ENCODE peak calls at places on chromosome 19, in six cellular contexts. P, H, B, L, T and X are unnamed samples.
A peak's percentile ranks its signal among the peaks of the same experiment; 100 is the strongest.

GRCh38 chr19:45320997-45321775 is 1.5 kb downstream of the CKM start:
- DNase-seq in T (no peak), L (no peak), P (no peak), B (no peak), H (no peak), X (no peak)

GRCh38 chr19:18062043-18062442 is 24.7 kb downstream of the IL12RB1 start:
- DNase-seq in B (no peak), H (no peak), L (no peak), P (no peak), T (no peak), X (no peak)

GRCh38 chr19:21463449-21464105 is 41.8 kb upstream of the ZNF429 start:
- DNase-seq in H (no peak), T (no peak), L (no peak), B (no peak), P (peak; percentile 95), X (peak; percentile 56)

GRCh38 chr19:28468701-28469459 is 744.1 kb downstream of the UQCRFS1 start:
- DNase-seq in H (no peak), T (peak; percentile 33), B (peak; percentile 57), L (peak; percentile 31), P (peak; percentile 24), X (peak; percentile 1)

GRCh38 chr19:35828694-35829301 is 16.2 kb upstream of the PRODH2 start:
- DNase-seq in P (no peak), B (peak; percentile 63), T (peak; percentile 32), H (peak; percentile 80), L (peak; percentile 52), X (peak; percentile 61)

GRCh38 chr19:34733266-34733825 is 697 bp upstream of the ZNF181 start:
- DNase-seq in P (peak; percentile 37), H (peak; percentile 60), T (peak; percentile 70), B (no peak), L (no peak), X (no peak)

GRCh38 chr19:57438925-57439324 is 3.8 kb downstream of the ZNF749 start:
- DNase-seq in B (no peak), L (no peak), T (no peak), P (no peak), H (no peak), X (no peak)

GRCh38 chr19:18020212-18021067 is 12.5 kb downstream of the ARRDC2 start:
- DNase-seq in L (peak; percentile 61), T (no peak), B (peak; percentile 39), P (no peak), H (peak; percentile 95), X (no peak)

GRCh38 chr19:17743874-17744273 is 7.4 kb upstream of the FCHO1 start:
- DNase-seq in H (peak; percentile 16), P (no peak), L (peak; percentile 16), B (peak; percentile 56), T (no peak), X (peak; percentile 36)

GRCh38 chr19:18743281-18743825 is 47.8 kb downstream of the COMP start:
- DNase-seq in B (no peak), L (peak; percentile 60), H (peak; percentile 86), T (no peak), P (peak; percentile 75), X (no peak)

GRCh38 chr19:58003153-58003828 is 671 bp upstream of the ZNF606 start:
- DNase-seq in T (no peak), B (peak; percentile 28), H (no peak), P (no peak), L (no peak), X (no peak)

GRCh38 chr19:15320118-15320517 is 12.2 kb downstream of the BRD4 start:
- DNase-seq in T (no peak), B (peak; percentile 73), H (no peak), P (no peak), L (no peak), X (no peak)

GRCh38 chr19:43555185-43555770 is 20.0 kb downstream of the XRCC1 start:
- DNase-seq in B (peak; percentile 69), H (no peak), P (peak; percentile 84), L (peak; percentile 68), T (peak; percentile 68), X (peak; percentile 56)

GRCh38 chr19:8445488-8446001 is 770 bp downstream of the HNRNPM start:
- DNase-seq in P (peak; percentile 65), L (no peak), H (peak; percentile 78), T (peak; percentile 53), B (no peak), X (peak; percentile 46)

DNA sequence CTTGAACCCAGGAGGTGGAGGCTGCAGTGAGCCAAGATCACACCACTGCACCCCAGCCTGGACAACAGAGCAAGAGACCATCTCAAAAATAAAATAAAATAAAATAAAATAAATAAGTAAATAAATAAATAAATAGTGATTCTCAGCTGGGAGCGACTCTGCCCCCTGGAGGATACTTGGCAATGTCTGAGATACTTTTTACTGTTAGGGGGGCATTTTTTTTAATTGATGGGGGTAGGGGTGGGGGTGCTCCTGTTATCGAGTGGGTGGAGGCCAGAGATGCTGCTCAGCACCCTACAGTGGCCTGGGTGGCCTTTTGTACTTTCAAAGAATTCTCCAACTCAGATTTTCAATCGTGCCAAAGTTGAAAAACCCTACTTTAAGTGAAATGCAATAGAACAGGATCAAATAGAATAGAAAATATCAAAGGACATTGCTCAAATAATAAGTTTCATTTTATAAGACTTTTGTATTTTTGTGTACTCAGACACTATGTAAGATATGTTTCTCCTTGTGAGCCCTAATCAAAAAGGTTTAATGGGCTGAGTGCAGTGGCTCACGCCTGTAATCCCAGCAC is 7.1 kb upstream of the CLPP start:
- DNase-seq in H (no peak), B (peak; percentile 23), L (no peak), T (peak; percentile 25), P (no peak), X (peak; percentile 36)
- TF ChIP-seq CTCF in H (peak; percentile 52), B (peak; percentile 49), L (peak; percentile 72), T (peak; percentile 66), P (no peak), X (peak; percentile 61)

DNA sequence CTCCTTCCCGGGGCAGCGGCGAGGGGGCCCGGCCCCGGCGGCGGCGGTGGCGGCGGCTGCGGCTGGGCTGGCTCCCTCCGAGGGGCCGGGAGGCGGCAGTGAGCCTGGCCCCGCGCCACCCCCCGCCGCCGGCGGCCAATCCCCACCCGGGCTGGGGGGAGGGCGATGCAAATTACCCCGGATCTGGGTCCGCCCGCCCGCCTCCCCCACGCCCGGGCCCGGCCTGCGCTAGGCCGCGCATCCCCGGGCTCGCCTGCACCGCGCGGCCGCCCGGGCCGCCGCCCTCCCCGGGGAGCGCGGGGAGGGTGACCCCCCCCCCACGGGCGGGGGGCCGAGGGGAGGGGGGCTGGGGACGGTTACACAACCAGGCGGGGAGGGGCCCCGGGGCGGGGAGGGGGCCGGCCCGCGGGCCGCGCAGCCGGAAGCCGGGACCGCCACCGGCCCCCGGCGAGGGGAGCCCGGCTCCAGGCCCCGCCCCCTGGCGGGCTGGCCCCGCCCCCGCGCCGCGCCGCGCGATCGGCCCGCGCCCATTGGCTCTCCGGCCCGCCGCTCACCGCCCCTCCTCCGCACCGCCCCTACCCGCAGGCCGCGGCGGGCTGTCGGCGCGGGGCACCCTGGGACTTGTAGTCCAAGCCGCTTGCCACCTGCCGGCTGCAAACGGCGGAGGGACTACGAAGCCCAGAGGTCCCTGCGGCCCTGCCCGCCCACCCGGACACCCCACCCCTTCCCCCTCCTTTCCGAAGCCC is 1.1 kb downstream of the ZBTB7A start:
- DNase-seq in H (peak; percentile 99), B (peak; percentile 96), T (peak; percentile 98), P (peak; percentile 96), L (peak; percentile 91), X (peak; percentile 92)
- TF ChIP-seq CTCF in H (no peak), B (no peak), T (no peak), P (no peak), L (no peak), X (no peak)

GRCh38 chr19:49472936-49473335 is 1.1 kb upstream of the FLT3LG start:
- DNase-seq in P (no peak), L (no peak), B (no peak), H (no peak), T (no peak), X (no peak)

GRCh38 chr19:49474545-49474930 is 523 bp downstream of the FLT3LG start:
- DNase-seq in H (no peak), T (no peak), P (no peak), B (no peak), L (no peak), X (no peak)

GRCh38 chr19:49475191-49475932 is 1.3 kb downstream of the FLT3LG start:
- DNase-seq in T (no peak), B (no peak), H (no peak), P (no peak), L (no peak), X (no peak)

GRCh38 chr19:49473868-49474544 is at the start of gene FLT3LG:
- DNase-seq in B (peak; percentile 75), T (peak; percentile 87), P (peak; percentile 59), H (peak; percentile 90), L (peak; percentile 39), X (peak; percentile 77)

GRCh38 chr19:49475995-49476880 is 2.2 kb downstream of the FLT3LG start:
- DNase-seq in B (no peak), L (no peak), P (peak; percentile 91), T (peak; percentile 60), H (peak; percentile 80), X (no peak)
- TF ChIP-seq CTCF in B (peak; percentile 39), L (peak; percentile 83), P (peak; percentile 78), T (peak; percentile 69), H (peak; percentile 32), X (peak; percentile 23)

GRCh38 chr19:29672933-29673336 is 7.7 kb downstream of the PLEKHF1 start:
- DNase-seq in T (peak; percentile 24), L (no peak), P (no peak), B (no peak), H (no peak), X (no peak)

GRCh38 chr19:29672319-29672932 is 7.2 kb downstream of the PLEKHF1 start:
- DNase-seq in T (no peak), B (no peak), H (no peak), L (no peak), P (no peak), X (no peak)

GRCh38 chr19:29673451-29674371 is 8.4 kb downstream of the PLEKHF1 start:
- DNase-seq in P (no peak), L (no peak), H (no peak), T (no peak), B (no peak), X (no peak)

GRCh38 chr19:29670255-29670654 is 5.0 kb downstream of the PLEKHF1 start:
- DNase-seq in H (no peak), T (no peak), P (no peak), L (no peak), B (no peak), X (no peak)

GRCh38 chr19:29671393-29672076 is 6.3 kb downstream of the PLEKHF1 start:
- DNase-seq in B (peak; percentile 66), L (peak; percentile 24), T (peak; percentile 34), P (no peak), H (peak; percentile 82), X (peak; percentile 60)
- TF ChIP-seq CTCF in B (peak; percentile 24), L (peak; percentile 53), T (peak; percentile 52), P (peak; percentile 35), H (peak; percentile 24), X (no peak)